ENCODE peak calls at places on chromosome X, in six cellular contexts. V is sigmoid colon, M is body of pancreas, J is lower lobe of right lung, H is AG04450, F is uterus. G is an unnamed sample.
A peak's percentile ranks its signal among the peaks of the same experiment; 100 is the strongest.

GRCh38 chrX:134868766-134869495 is 121.9 kb upstream of the SMIM10 start:
- DNase-seq in V (no peak), M (no peak), J (no peak), H (peak; percentile 38), F (no peak), G (no peak)

GRCh38 chrX:70479197-70479969 is 34.7 kb downstream of the DLG3 start:
- DNase-seq in V (no peak), M (no peak), J (no peak), H (peak; percentile 29), F (no peak), G (no peak)

GRCh38 chrX:109274806-109275205 is 207.1 kb downstream of the GUCY2F start:
- DNase-seq in V (no peak), M (no peak), J (no peak), H (no peak), F (no peak), G (no peak)

GRCh38 chrX:115952417-115953092 is 218.0 kb upstream of the AGTR2 start:
- DNase-seq in V (no peak), M (no peak), J (no peak), H (no peak), F (no peak), G (no peak)

GRCh38 chrX:85001344-85001743 is 2.3 kb upstream of the APOOL start:
- DNase-seq in V (no peak), M (no peak), J (no peak), H (no peak), F (no peak), G (no peak)

GRCh38 chrX:50860518-50860917 is 46.5 kb upstream of the SHROOM4 start:
- DNase-seq in V (no peak), M (no peak), J (no peak), H (no peak), F (no peak), G (no peak)

GRCh38 chrX:103414561-103414960 is 38.2 kb downstream of the BEX3 start:
- DNase-seq in V (no peak), M (no peak), J (no peak), H (no peak), F (no peak), G (no peak)

GRCh38 chrX:69320116-69320515 is 154.9 kb upstream of the PJA1 start:
- DNase-seq in V (no peak), M (no peak), J (no peak), H (no peak), F (no peak), G (no peak)

GRCh38 chrX:67351411-67351810 is 192.4 kb upstream of the AR start:
- DNase-seq in V (no peak), M (no peak), J (no peak), H (no peak), F (no peak), G (no peak)

GRCh38 chrX:141467442-141467841 is 117.1 kb downstream of the SPANXA1 start:
- DNase-seq in V (no peak), M (no peak), J (no peak), H (no peak), F (no peak), G (no peak)
- TF ChIP-seq CTCF in V (no peak), M (no peak), J (no peak), H (peak; percentile 20), F (no peak), G (peak; percentile 25)

DNA sequence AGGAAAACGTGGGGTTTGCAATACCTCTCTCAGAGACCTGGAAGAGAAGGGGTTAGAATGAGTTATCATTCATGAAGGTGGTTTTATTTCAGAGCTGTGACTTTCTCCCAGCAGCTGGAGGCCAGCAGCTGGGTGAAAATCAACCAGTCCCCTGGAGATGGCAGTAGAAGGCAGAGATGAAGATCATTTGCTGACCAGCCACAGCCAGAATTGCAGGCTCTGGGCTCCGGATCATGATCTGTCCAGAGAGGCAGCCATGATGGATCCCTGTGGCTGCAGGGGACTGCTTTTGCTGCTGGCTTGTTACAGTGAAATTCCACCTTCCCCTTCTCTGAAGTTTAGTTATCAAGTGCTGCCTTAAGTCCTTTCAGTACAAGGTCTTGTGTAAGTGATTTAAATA is 46.9 kb upstream of the TAB3 start:
- DNase-seq in V (no peak), M (peak; percentile 36), J (no peak), H (no peak), F (no peak), G (peak; percentile 21)
- TF ChIP-seq CTCF in V (no peak), M (no peak), J (no peak), H (peak; percentile 31), F (no peak), G (no peak)

GRCh38 chrX:106791495-106791894 is 11.0 kb upstream of the TBC1D8B start:
- DNase-seq in V (no peak), M (no peak), J (no peak), H (no peak), F (no peak), G (no peak)
- TF ChIP-seq CTCF in V (no peak), M (no peak), J (peak; percentile 22), H (peak; percentile 30), F (no peak), G (peak; percentile 9)

GRCh38 chrX:13203281-13203680 is 116.6 kb downstream of the ATXN3L start:
- DNase-seq in V (no peak), M (no peak), J (no peak), H (no peak), F (no peak), G (no peak)
- TF ChIP-seq CTCF in V (no peak), M (no peak), J (no peak), H (no peak), F (no peak), G (no peak)

GRCh38 chrX:151174581-151175282 is 1.7 kb upstream of the GPR50 start:
- DNase-seq in V (no peak), M (no peak), J (no peak), H (no peak), F (no peak), G (peak; percentile 56)
- TF ChIP-seq CTCF in V (no peak), M (no peak), J (no peak), H (no peak), F (no peak), G (no peak)

DNA sequence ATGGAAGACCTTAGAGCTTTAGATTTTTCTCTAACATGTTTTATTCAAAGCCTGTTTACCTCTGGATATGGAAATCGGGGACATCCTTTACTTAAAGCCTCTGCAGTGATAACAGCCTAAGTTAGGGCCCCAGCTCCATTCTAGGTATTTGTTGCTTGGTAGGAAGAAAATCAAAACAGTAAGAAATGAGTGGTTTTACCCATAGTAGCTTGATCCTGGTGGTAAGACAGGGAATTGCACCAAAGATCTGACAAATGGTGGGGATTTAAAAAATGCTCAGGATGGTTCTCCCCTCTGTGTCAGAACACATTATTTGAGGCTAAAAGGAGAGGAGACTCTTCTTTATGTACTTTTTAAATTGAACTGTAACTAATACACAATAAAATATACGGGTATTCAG is 52.4 kb downstream of the AFF2 start:
- DNase-seq in V (no peak), M (no peak), J (no peak), H (no peak), F (no peak), G (no peak)
- TF ChIP-seq CTCF in V (no peak), M (no peak), J (no peak), H (peak; percentile 25), F (no peak), G (peak; percentile 36)

DNA sequence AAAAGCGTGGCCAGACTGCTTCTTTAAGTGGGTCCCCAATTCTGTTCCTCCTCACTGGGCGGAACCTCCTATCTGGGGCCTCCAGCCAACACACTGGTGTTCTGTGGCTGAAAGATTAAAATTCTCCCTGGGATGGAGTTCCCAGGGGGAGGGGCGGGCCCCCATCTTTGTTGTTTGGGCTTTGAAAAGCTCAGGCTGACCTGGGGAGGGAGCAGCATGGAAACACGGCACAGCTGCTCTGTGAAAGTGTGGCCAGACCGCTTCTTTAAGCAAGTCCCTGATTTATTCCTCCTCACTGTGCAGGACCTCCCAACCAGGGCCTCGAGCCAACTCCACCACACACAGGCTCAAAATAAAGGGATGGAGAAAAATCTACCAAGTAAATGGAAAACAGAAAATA is 219.5 kb downstream of the TMEM47 start:
- DNase-seq in V (peak; percentile 87), M (peak; percentile 16), J (no peak), H (no peak), F (peak; percentile 59), G (no peak)
- TF ChIP-seq CTCF in V (no peak), M (no peak), J (no peak), H (no peak), F (no peak), G (no peak)

G was measured in endothelial cell.